ENCODE peak calls at places on chromosome 7, in five cellular contexts. W is HuH-7.5, T is NCI-H510A treated with DMSO at 0.1 percent for 48 hours, E is non-pigmented ciliary epithelial cell, L is anterior cingulate cortex. B is an unnamed sample.

GRCh38 chr7:17773289-17773626 is 167.0 kb downstream of the SNX13 start:
- DNase-seq in W (peak), T (no peak), E (peak), L (no peak), B (peak)

GRCh38 chr7:150806863-150807262 is 6.3 kb downstream of the TMEM176A start:
- DNase-seq in W (no peak), T (no peak), E (no peak), L (no peak), B (peak)

GRCh38 chr7:131203291-131203976 is 124.2 kb upstream of the MKLN1 start:
- DNase-seq in W (no peak), T (no peak), E (no peak), L (no peak), B (no peak)

GRCh38 chr7:95099101-95099500 is 191.7 kb downstream of the PPP1R9A start:
- DNase-seq in W (no peak), T (no peak), E (no peak), L (no peak), B (no peak)

GRCh38 chr7:101527844-101528667 is 101.0 kb downstream of the MYL10 start:
- DNase-seq in W (no peak), T (no peak), E (no peak), L (peak), B (no peak)

GRCh38 chr7:7944619-7945282 is 23.8 kb upstream of the GLCCI1 start:
- DNase-seq in W (no peak), T (no peak), E (no peak), L (peak), B (no peak)

GRCh38 chr7:101817031-101817929 is at the start of gene CUX1:
- DNase-seq in W (peak), T (no peak), E (no peak), L (no peak), B (peak)

GRCh38 chr7:93160410-93160809 is 12.2 kb upstream of the SAMD9L start:
- DNase-seq in W (no peak), T (no peak), E (no peak), L (no peak), B (no peak)

GRCh38 chr7:135758531-135758932 is 9.9 kb upstream of the FAM180A start:
- DNase-seq in W (no peak), T (no peak), E (no peak), L (no peak), B (no peak)

GRCh38 chr7:105337529-105337928 is 51.2 kb downstream of the SRPK2 start:
- DNase-seq in W (no peak), T (no peak), E (no peak), L (no peak), B (no peak)

GRCh38 chr7:26117142-26117807 is 34.7 kb upstream of the NFE2L3 start:
- DNase-seq in W (no peak), T (no peak), E (no peak), L (no peak), B (peak)

B was measured in HepG2.